ENCODE peak calls at places on chromosome 9, in five cellular contexts. S, X, I, R and A are unnamed samples.

GRCh38 chr9:87147803-87148202 is 200.5 kb upstream of the GAS1 start:
- DNase-seq in S (no peak), X (no peak), I (no peak), R (no peak), A (no peak)

GRCh38 chr9:98890256-98890655 is 53.5 kb upstream of the COL15A1 start:
- DNase-seq in S (no peak), X (no peak), I (no peak), R (no peak), A (no peak)

GRCh38 chr9:3916420-3916819 is 383.4 kb downstream of the GLIS3 start:
- DNase-seq in S (no peak), X (no peak), I (no peak), R (no peak), A (no peak)

GRCh38 chr9:36970007-36970888 is 63.8 kb downstream of the PAX5 start:
- DNase-seq in S (no peak), X (peak; percentile 56), I (no peak), R (no peak), A (no peak)

GRCh38 chr9:25709941-25710340 is 31.7 kb upstream of the TUSC1 start:
- DNase-seq in S (no peak), X (no peak), I (no peak), R (no peak), A (no peak)

GRCh38 chr9:12231832-12232231 is 461.4 kb upstream of the TYRP1 start:
- DNase-seq in S (no peak), X (no peak), I (no peak), R (no peak), A (no peak)

GRCh38 chr9:37292896-37293295 is 129.6 kb upstream of the GRHPR start:
- DNase-seq in S (no peak), X (no peak), I (no peak), R (no peak), A (no peak)

GRCh38 chr9:114367406-114367805 is 20.4 kb downstream of the AKNA start:
- DNase-seq in S (no peak), X (no peak), I (no peak), R (no peak), A (no peak)

GRCh38 chr9:109907810-109908458 is 127.9 kb downstream of the PALM2AKAP2 start:
- DNase-seq in S (no peak), X (no peak), I (no peak), R (no peak), A (no peak)

GRCh38 chr9:132074736-132075135 is 4.9 kb downstream of the MED27 start:
- DNase-seq in S (peak; percentile 81), X (no peak), I (no peak), R (no peak), A (no peak)

GRCh38 chr9:116156621-116157314 is 3.2 kb downstream of the PAPPA start:
- DNase-seq in S (peak; percentile 59), X (no peak), I (peak; percentile 43), R (peak; percentile 32), A (peak; percentile 22)

GRCh38 chr9:95082401-95083084 is 235.0 kb downstream of the FANCC start:
- DNase-seq in S (no peak), X (no peak), I (no peak), R (no peak), A (no peak)

GRCh38 chr9:98536542-98537173 is 172.1 kb downstream of the GABBR2 start:
- DNase-seq in S (no peak), X (no peak), I (no peak), R (no peak), A (no peak)

GRCh38 chr9:133348763-133349573 is 950 bp downstream of the RPL7A start:
- DNase-seq in S (no peak), X (no peak), I (no peak), R (no peak), A (no peak)

GRCh38 chr9:70120834-70121510 is 77.3 kb downstream of the MAMDC2 start:
- DNase-seq in S (peak; percentile 97), X (peak; percentile 65), I (peak; percentile 30), R (peak; percentile 40), A (peak; percentile 67)

GRCh38 chr9:131905144-131905543 is 165.3 kb upstream of the RAPGEF1 start:
- DNase-seq in S (no peak), X (no peak), I (no peak), R (no peak), A (no peak)

GRCh38 chr9:115397591-115398312 is 279.8 kb upstream of the TNC start:
- DNase-seq in S (no peak), X (no peak), I (no peak), R (no peak), A (no peak)

GRCh38 chr9:114895605-114896004 is 34.8 kb downstream of the TNFSF8 start:
- DNase-seq in S (no peak), X (no peak), I (no peak), R (no peak), A (no peak)

GRCh38 chr9:123401879-123402513 is 46.0 kb downstream of the CRB2 start:
- DNase-seq in S (peak; percentile 20), X (peak; percentile 88), I (peak; percentile 50), R (peak; percentile 77), A (no peak)

GRCh38 chr9:124527781-124528180 is 20.6 kb upstream of the NR5A1 start:
- DNase-seq in S (peak; percentile 56), X (no peak), I (no peak), R (no peak), A (no peak)

GRCh38 chr9:86009133-86009532 is 68.2 kb downstream of the NAA35 start:
- DNase-seq in S (no peak), X (no peak), I (no peak), R (no peak), A (no peak)

GRCh38 chr9:126690431-126691051 is 76.8 kb downstream of the LMX1B start:
- DNase-seq in S (no peak), X (peak; percentile 72), I (peak; percentile 64), R (peak; percentile 84), A (no peak)